ENCODE peak calls at places on chromosomes 4 and X, in six cellular contexts. One of them, this sample, is unnamed.

GRCh38 chr4:187017156-187017555 is 293.5 kb upstream of the FAT1 start:
- DNase-seq in adrenal gland: no peak
- DNase-seq in left ventricle myocardium inferior: no peak
- DNase-seq in GM19239: no peak
- DNase-seq in AG09319: no peak
- DNase-seq in A172: no peak
- DNase-seq in this sample: no peak

GRCh38 chr4:149702414-149703108 is 113.1 kb downstream of the IQCM start:
- DNase-seq in adrenal gland: no peak
- DNase-seq in left ventricle myocardium inferior: no peak
- DNase-seq in GM19239: no peak
- DNase-seq in AG09319: no peak
- DNase-seq in A172: no peak
- DNase-seq in this sample: no peak

GRCh38 chr4:138021116-138021820 is 220.9 kb downstream of the SLC7A11 start:
- DNase-seq in adrenal gland: no peak
- DNase-seq in left ventricle myocardium inferior: no peak
- DNase-seq in GM19239: no peak
- DNase-seq in AG09319: no peak
- DNase-seq in A172: no peak
- DNase-seq in this sample: no peak

GRCh38 chrX:47748576-47748975 is 88.1 kb upstream of the ZNF81 start:
- DNase-seq in adrenal gland: no peak
- DNase-seq in left ventricle myocardium inferior: no peak
- DNase-seq in GM19239: no peak
- DNase-seq in AG09319: no peak
- DNase-seq in A172: no peak
- DNase-seq in this sample: no peak

GRCh38 chr4:1535926-1536578 is 129.8 kb upstream of the NKX1-1 start:
- DNase-seq in adrenal gland: no peak
- DNase-seq in left ventricle myocardium inferior: peak
- DNase-seq in GM19239: no peak
- DNase-seq in AG09319: no peak
- DNase-seq in A172: no peak
- DNase-seq in this sample: no peak

GRCh38 chrX:13013353-13014110 is 30.9 kb downstream of the FAM9C start:
- DNase-seq in adrenal gland: peak
- DNase-seq in left ventricle myocardium inferior: no peak
- DNase-seq in GM19239: no peak
- DNase-seq in AG09319: no peak
- DNase-seq in A172: no peak
- DNase-seq in this sample: no peak

GRCh38 chr4:76546282-76547166 is 111.5 kb downstream of the SHROOM3 start:
- DNase-seq in adrenal gland: peak
- DNase-seq in left ventricle myocardium inferior: no peak
- DNase-seq in GM19239: no peak
- DNase-seq in AG09319: peak
- DNase-seq in A172: peak
- DNase-seq in this sample: no peak

GRCh38 chr4:3287972-3288570 is 4.8 kb upstream of the RGS12 start:
- DNase-seq in adrenal gland: no peak
- DNase-seq in left ventricle myocardium inferior: no peak
- DNase-seq in GM19239: no peak
- DNase-seq in AG09319: no peak
- DNase-seq in A172: no peak
- DNase-seq in this sample: no peak

GRCh38 chrX:149512225-149512885 is 7.2 kb upstream of the IDS start:
- DNase-seq in adrenal gland: peak
- DNase-seq in left ventricle myocardium inferior: peak
- DNase-seq in GM19239: no peak
- DNase-seq in AG09319: no peak
- DNase-seq in A172: peak
- DNase-seq in this sample: no peak

GRCh38 chr4:185242749-185243533 is 33.5 kb downstream of the SNX25 start:
- DNase-seq in adrenal gland: no peak
- DNase-seq in left ventricle myocardium inferior: no peak
- DNase-seq in GM19239: no peak
- DNase-seq in AG09319: no peak
- DNase-seq in A172: no peak
- DNase-seq in this sample: no peak

GRCh38 chrX:74492720-74493201 is 71.5 kb downstream of the SLC16A2 start:
- DNase-seq in adrenal gland: peak
- DNase-seq in left ventricle myocardium inferior: no peak
- DNase-seq in GM19239: no peak
- DNase-seq in AG09319: no peak
- DNase-seq in A172: no peak
- DNase-seq in this sample: no peak

GRCh38 chrX:141405878-141406492 is 163.7 kb upstream of the SPANXC start:
- DNase-seq in adrenal gland: no peak
- DNase-seq in left ventricle myocardium inferior: no peak
- DNase-seq in GM19239: no peak
- DNase-seq in AG09319: peak
- DNase-seq in A172: peak
- DNase-seq in this sample: no peak

GRCh38 chrX:68440940-68441339 is 7.6 kb upstream of the OPHN1 start:
- DNase-seq in adrenal gland: peak
- DNase-seq in left ventricle myocardium inferior: peak
- DNase-seq in GM19239: no peak
- DNase-seq in AG09319: peak
- DNase-seq in A172: peak
- DNase-seq in this sample: no peak

GRCh38 chrX:63739885-63740284 is 45.1 kb downstream of the ARHGEF9 start:
- DNase-seq in adrenal gland: no peak
- DNase-seq in left ventricle myocardium inferior: no peak
- DNase-seq in GM19239: no peak
- DNase-seq in AG09319: no peak
- DNase-seq in A172: no peak
- DNase-seq in this sample: no peak

GRCh38 chrX:8191022-8191421 is 20.0 kb upstream of the VCX2 start:
- DNase-seq in adrenal gland: no peak
- DNase-seq in left ventricle myocardium inferior: no peak
- DNase-seq in GM19239: no peak
- DNase-seq in AG09319: no peak
- DNase-seq in A172: peak
- DNase-seq in this sample: no peak

GRCh38 chr4:41257257-41257900 is 651 bp downstream of the UCHL1 start:
- DNase-seq in adrenal gland: peak
- DNase-seq in left ventricle myocardium inferior: peak
- DNase-seq in GM19239: no peak
- DNase-seq in AG09319: no peak
- DNase-seq in A172: peak
- DNase-seq in this sample: no peak

GRCh38 chr4:186939766-186940165 is 216.1 kb upstream of the FAT1 start:
- DNase-seq in adrenal gland: no peak
- DNase-seq in left ventricle myocardium inferior: no peak
- DNase-seq in GM19239: no peak
- DNase-seq in AG09319: no peak
- DNase-seq in A172: no peak
- DNase-seq in this sample: no peak

GRCh38 chr4:12393631-12394262 is 965.1 kb upstream of the HS3ST1 start:
- DNase-seq in adrenal gland: no peak
- DNase-seq in left ventricle myocardium inferior: no peak
- DNase-seq in GM19239: no peak
- DNase-seq in AG09319: no peak
- DNase-seq in A172: no peak
- DNase-seq in this sample: no peak

GRCh38 chr4:167930171-167930570 is 162.2 kb upstream of the ANXA10 start:
- DNase-seq in adrenal gland: no peak
- DNase-seq in left ventricle myocardium inferior: no peak
- DNase-seq in GM19239: no peak
- DNase-seq in AG09319: no peak
- DNase-seq in A172: no peak
- DNase-seq in this sample: no peak

GRCh38 chrX:1464282-1465131 is 11.8 kb upstream of the ASMTL start:
- DNase-seq in adrenal gland: no peak
- DNase-seq in left ventricle myocardium inferior: no peak
- DNase-seq in GM19239: no peak
- DNase-seq in AG09319: no peak
- DNase-seq in A172: no peak
- DNase-seq in this sample: no peak

GRCh38 chrX:341541-342101 is 23.0 kb upstream of the GTPBP6 start:
- DNase-seq in adrenal gland: no peak
- DNase-seq in left ventricle myocardium inferior: peak
- DNase-seq in GM19239: no peak
- DNase-seq in AG09319: no peak
- DNase-seq in A172: no peak
- DNase-seq in this sample: no peak

GRCh38 chr4:131085009-131085408 is 1989.1 kb downstream of the C4orf33 start:
- DNase-seq in adrenal gland: no peak
- DNase-seq in left ventricle myocardium inferior: no peak
- DNase-seq in GM19239: no peak
- DNase-seq in AG09319: no peak
- DNase-seq in A172: no peak
- DNase-seq in this sample: no peak

GRCh38 chr4:157075811-157076577 is at the start of gene GLRB:
- DNase-seq in adrenal gland: peak
- DNase-seq in left ventricle myocardium inferior: peak
- DNase-seq in GM19239: no peak
- DNase-seq in AG09319: no peak
- DNase-seq in A172: no peak
- DNase-seq in this sample: no peak

GRCh38 chr4:24105183-24106039 is 215.6 kb upstream of the PPARGC1A start:
- DNase-seq in adrenal gland: no peak
- DNase-seq in left ventricle myocardium inferior: no peak
- DNase-seq in GM19239: no peak
- DNase-seq in AG09319: peak
- DNase-seq in A172: peak
- DNase-seq in this sample: no peak

GRCh38 chrX:16695079-16695676 is 17.3 kb downstream of the CTPS2 start:
- DNase-seq in adrenal gland: peak
- DNase-seq in left ventricle myocardium inferior: peak
- DNase-seq in GM19239: no peak
- DNase-seq in AG09319: no peak
- DNase-seq in A172: peak
- DNase-seq in this sample: no peak

GRCh38 chr4:139986621-139987510 is 167.1 kb downstream of the MAML3 start:
- DNase-seq in adrenal gland: no peak
- DNase-seq in left ventricle myocardium inferior: no peak
- DNase-seq in GM19239: no peak
- DNase-seq in AG09319: no peak
- DNase-seq in A172: no peak
- DNase-seq in this sample: no peak

GRCh38 chrX:38044682-38045081 is 38.3 kb downstream of the SYTL5 start:
- DNase-seq in adrenal gland: no peak
- DNase-seq in left ventricle myocardium inferior: no peak
- DNase-seq in GM19239: no peak
- DNase-seq in AG09319: no peak
- DNase-seq in A172: no peak
- DNase-seq in this sample: no peak

GRCh38 chrX:153769158-153769864 is 5.3 kb downstream of the PLXNB3 start:
- DNase-seq in adrenal gland: no peak
- DNase-seq in left ventricle myocardium inferior: no peak
- DNase-seq in GM19239: no peak
- DNase-seq in AG09319: no peak
- DNase-seq in A172: no peak
- DNase-seq in this sample: no peak

GRCh38 chrX:107672955-107673378 is 44.7 kb downstream of the PRPS1 start:
- DNase-seq in adrenal gland: peak
- DNase-seq in left ventricle myocardium inferior: peak
- DNase-seq in GM19239: no peak
- DNase-seq in AG09319: no peak
- DNase-seq in A172: peak
- DNase-seq in this sample: peak

GRCh38 chr4:7703669-7704068 is 236.0 kb downstream of the AFAP1 start:
- DNase-seq in adrenal gland: no peak
- DNase-seq in left ventricle myocardium inferior: no peak
- DNase-seq in GM19239: no peak
- DNase-seq in AG09319: no peak
- DNase-seq in A172: peak
- DNase-seq in this sample: no peak

GRCh38 chrX:39309721-39310152 is 508.5 kb downstream of the MID1IP1 start:
- DNase-seq in adrenal gland: peak
- DNase-seq in left ventricle myocardium inferior: peak
- DNase-seq in GM19239: no peak
- DNase-seq in AG09319: no peak
- DNase-seq in A172: peak
- DNase-seq in this sample: no peak

GRCh38 chr4:16772366-16772850 is 126.0 kb downstream of the LDB2 start:
- DNase-seq in adrenal gland: no peak
- DNase-seq in left ventricle myocardium inferior: no peak
- DNase-seq in GM19239: no peak
- DNase-seq in AG09319: no peak
- DNase-seq in A172: no peak
- DNase-seq in this sample: no peak

GRCh38 chrX:133171962-133172708 is 46.0 kb downstream of the TFDP3 start:
- DNase-seq in adrenal gland: no peak
- DNase-seq in left ventricle myocardium inferior: no peak
- DNase-seq in GM19239: no peak
- DNase-seq in AG09319: no peak
- DNase-seq in A172: peak
- DNase-seq in this sample: no peak

GRCh38 chr4:82469776-82470345 is 39.5 kb downstream of the ENOPH1 start:
- DNase-seq in adrenal gland: peak
- DNase-seq in left ventricle myocardium inferior: no peak
- DNase-seq in GM19239: no peak
- DNase-seq in AG09319: peak
- DNase-seq in A172: peak
- DNase-seq in this sample: no peak

GRCh38 chr4:1050486-1051213 is 39.2 kb downstream of the FGFRL1 start:
- DNase-seq in adrenal gland: no peak
- DNase-seq in left ventricle myocardium inferior: peak
- DNase-seq in GM19239: no peak
- DNase-seq in AG09319: no peak
- DNase-seq in A172: no peak
- DNase-seq in this sample: no peak

GRCh38 chr4:39469429-39470077 is 10.7 kb downstream of the LIAS start:
- DNase-seq in adrenal gland: peak
- DNase-seq in left ventricle myocardium inferior: no peak
- DNase-seq in GM19239: no peak
- DNase-seq in AG09319: peak
- DNase-seq in A172: peak
- DNase-seq in this sample: peak

GRCh38 chrX:22136711-22137110 is 104.6 kb downstream of the PHEX start:
- DNase-seq in adrenal gland: no peak
- DNase-seq in left ventricle myocardium inferior: no peak
- DNase-seq in GM19239: no peak
- DNase-seq in AG09319: no peak
- DNase-seq in A172: no peak
- DNase-seq in this sample: no peak